ENCODE peak calls at places on chromosomes 12 and 14, in four cellular contexts. One of them, this sample, is unnamed.

GRCh38 chr14:75577724-75578098 is 709 bp upstream of the FLVCR2 start:
- DNase-seq in neural progenitor cell: peak; percentile 93
- DNase-seq in H7: peak; percentile 89
- DNase-seq in A549: peak; percentile 86
- DNase-seq in this sample: peak; percentile 88

GRCh38 chr12:12892670-12893290 is 1.4 kb downstream of the GPRC5A start:
- DNase-seq in neural progenitor cell: no peak
- DNase-seq in H7: no peak
- DNase-seq in A549: no peak
- DNase-seq in this sample: no peak

GRCh38 chr12:27031531-27031930 is 9.2 kb downstream of the MED21 start:
- DNase-seq in neural progenitor cell: no peak
- DNase-seq in H7: no peak
- DNase-seq in A549: no peak
- DNase-seq in this sample: no peak

GRCh38 chr12:121637231-121637914 is 11.0 kb downstream of the ORAI1 start:
- DNase-seq in neural progenitor cell: no peak
- DNase-seq in H7: peak; percentile 50
- DNase-seq in A549: no peak
- DNase-seq in this sample: no peak

GRCh38 chr14:25121342-25122129 is 71.6 kb upstream of the STXBP6 start:
- DNase-seq in neural progenitor cell: no peak
- DNase-seq in H7: no peak
- DNase-seq in A549: peak; percentile 53
- DNase-seq in this sample: no peak

GRCh38 chr12:113416091-113416754 is 6.0 kb upstream of the SDSL start:
- DNase-seq in neural progenitor cell: no peak
- DNase-seq in H7: no peak
- DNase-seq in A549: peak; percentile 40
- DNase-seq in this sample: no peak

GRCh38 chr12:11876301-11876700 is 194.4 kb upstream of the BCL2L14 start:
- DNase-seq in neural progenitor cell: no peak
- DNase-seq in H7: no peak
- DNase-seq in A549: no peak
- DNase-seq in this sample: no peak

GRCh38 chr12:65169311-65170244 is at the start of gene LEMD3:
- DNase-seq in neural progenitor cell: peak; percentile 78
- DNase-seq in H7: peak; percentile 94
- DNase-seq in A549: peak; percentile 94
- DNase-seq in this sample: peak; percentile 97

GRCh38 chr14:20376071-20376588 is 32.7 kb downstream of the PARP2 start:
- DNase-seq in neural progenitor cell: no peak
- DNase-seq in H7: peak; percentile 32
- DNase-seq in A549: no peak
- DNase-seq in this sample: no peak

GRCh38 chr12:115257791-115258190 is 573.8 kb upstream of the TBX3 start:
- DNase-seq in neural progenitor cell: no peak
- DNase-seq in H7: no peak
- DNase-seq in A549: no peak
- DNase-seq in this sample: no peak

GRCh38 chr14:52046376-52046917 is 22.4 kb downstream of the NID2 start:
- DNase-seq in neural progenitor cell: no peak
- DNase-seq in H7: no peak
- DNase-seq in A549: no peak
- DNase-seq in this sample: no peak

GRCh38 chr14:90726656-90727055 is 89.6 kb downstream of the TTC7B start:
- DNase-seq in neural progenitor cell: peak; percentile 64
- DNase-seq in H7: peak; percentile 33
- DNase-seq in A549: peak; percentile 44
- DNase-seq in this sample: peak; percentile 88

GRCh38 chr14:22448905-22449611 is 140.0 kb downstream of the DAD1 start:
- DNase-seq in neural progenitor cell: no peak
- DNase-seq in H7: no peak
- DNase-seq in A549: no peak
- DNase-seq in this sample: no peak

GRCh38 chr14:100246809-100247428 is 8.0 kb downstream of the YY1 start:
- DNase-seq in neural progenitor cell: peak; percentile 69
- DNase-seq in H7: peak; percentile 78
- DNase-seq in A549: peak; percentile 73
- DNase-seq in this sample: no peak

GRCh38 chr14:99395904-99396530 is 84.6 kb downstream of the SETD3 start:
- DNase-seq in neural progenitor cell: no peak
- DNase-seq in H7: no peak
- DNase-seq in A549: no peak
- DNase-seq in this sample: no peak

GRCh38 chr14:72615511-72616121 is 278.3 kb downstream of the DPF3 start:
- DNase-seq in neural progenitor cell: no peak
- DNase-seq in H7: no peak
- DNase-seq in A549: no peak
- DNase-seq in this sample: no peak

GRCh38 chr12:64064706-64065105 is 157.4 kb downstream of the KICS2 start:
- DNase-seq in neural progenitor cell: no peak
- DNase-seq in H7: no peak
- DNase-seq in A549: no peak
- DNase-seq in this sample: no peak

GRCh38 chr12:132400011-132400641 is 70.7 kb upstream of the GALNT9 start:
- DNase-seq in neural progenitor cell: no peak
- DNase-seq in H7: peak; percentile 87
- DNase-seq in A549: no peak
- DNase-seq in this sample: no peak

GRCh38 chr14:91063119-91063518 is 2.7 kb upstream of the RPS6KA5 start:
- DNase-seq in neural progenitor cell: no peak
- DNase-seq in H7: no peak
- DNase-seq in A549: peak; percentile 29
- DNase-seq in this sample: no peak

GRCh38 chr12:126362490-126362889 is 1297.3 kb downstream of the AACS start:
- DNase-seq in neural progenitor cell: no peak
- DNase-seq in H7: no peak
- DNase-seq in A549: no peak
- DNase-seq in this sample: no peak

GRCh38 chr12:96487214-96487613 is 2.2 kb upstream of the CFAP54 start:
- DNase-seq in neural progenitor cell: no peak
- DNase-seq in H7: no peak
- DNase-seq in A549: peak; percentile 63
- DNase-seq in this sample: no peak

GRCh38 chr12:71216725-71217579 is 59.2 kb upstream of the TSPAN8 start:
- DNase-seq in neural progenitor cell: peak; percentile 35
- DNase-seq in H7: no peak
- DNase-seq in A549: peak; percentile 45
- DNase-seq in this sample: peak; percentile 24

GRCh38 chr14:33404054-33404453 is 465.4 kb downstream of the NPAS3 start:
- DNase-seq in neural progenitor cell: no peak
- DNase-seq in H7: no peak
- DNase-seq in A549: no peak
- DNase-seq in this sample: no peak

GRCh38 chr12:24197517-24197916 is 248.0 kb upstream of the SOX5 start:
- DNase-seq in neural progenitor cell: peak; percentile 2
- DNase-seq in H7: no peak
- DNase-seq in A549: no peak
- DNase-seq in this sample: no peak

GRCh38 chr14:80618751-80619329 is 322.7 kb downstream of the CEP128 start:
- DNase-seq in neural progenitor cell: no peak
- DNase-seq in H7: no peak
- DNase-seq in A549: no peak
- DNase-seq in this sample: no peak

GRCh38 chr14:38663382-38663781 is 407.5 kb upstream of the CLEC14A start:
- DNase-seq in neural progenitor cell: no peak
- DNase-seq in H7: no peak
- DNase-seq in A549: no peak
- DNase-seq in this sample: no peak

GRCh38 chr12:114858388-114859146 is 174.6 kb upstream of the TBX3 start:
- DNase-seq in neural progenitor cell: no peak
- DNase-seq in H7: peak; percentile 68
- DNase-seq in A549: peak; percentile 51
- DNase-seq in this sample: no peak

GRCh38 chr14:102233081-102233480 is 71.9 kb downstream of the MOK start:
- DNase-seq in neural progenitor cell: no peak
- DNase-seq in H7: no peak
- DNase-seq in A549: no peak
- DNase-seq in this sample: no peak

GRCh38 chr12:5922500-5922899 is 22.6 kb downstream of the ANO2 start:
- DNase-seq in neural progenitor cell: no peak
- DNase-seq in H7: no peak
- DNase-seq in A549: no peak
- DNase-seq in this sample: no peak

GRCh38 chr14:85531594-85532391 is 1.8 kb downstream of the FLRT2 start:
- DNase-seq in neural progenitor cell: peak; percentile 67
- DNase-seq in H7: peak; percentile 63
- DNase-seq in A549: peak; percentile 79
- DNase-seq in this sample: peak; percentile 26

GRCh38 chr14:95741051-95741490 is 27.1 kb upstream of the TCL1A start:
- DNase-seq in neural progenitor cell: no peak
- DNase-seq in H7: no peak
- DNase-seq in A549: no peak
- DNase-seq in this sample: peak; percentile 71

GRCh38 chr12:22529281-22530060 is 14.9 kb downstream of the C2CD5 start:
- DNase-seq in neural progenitor cell: peak; percentile 33
- DNase-seq in H7: no peak
- DNase-seq in A549: peak; percentile 62
- DNase-seq in this sample: no peak

GRCh38 chr12:94510128-94510527 is 50.5 kb upstream of the CEP83 start:
- DNase-seq in neural progenitor cell: no peak
- DNase-seq in H7: no peak
- DNase-seq in A549: no peak
- DNase-seq in this sample: no peak

GRCh38 chr14:93716002-93716401 is 72.3 kb downstream of the PRIMA1 start:
- DNase-seq in neural progenitor cell: no peak
- DNase-seq in H7: peak; percentile 22
- DNase-seq in A549: no peak
- DNase-seq in this sample: no peak

GRCh38 chr12:61412209-61412608 is 848.0 kb upstream of the USP15 start:
- DNase-seq in neural progenitor cell: no peak
- DNase-seq in H7: peak; percentile 2
- DNase-seq in A549: no peak
- DNase-seq in this sample: no peak

GRCh38 chr12:92208613-92209121 is 63.0 kb upstream of the BTG1 start:
- DNase-seq in neural progenitor cell: peak; percentile 8
- DNase-seq in H7: no peak
- DNase-seq in A549: peak; percentile 70
- DNase-seq in this sample: no peak

GRCh38 chr14:20976291-20976690 is 13.5 kb upstream of the METTL17 start:
- DNase-seq in neural progenitor cell: no peak
- DNase-seq in H7: no peak
- DNase-seq in A549: no peak
- DNase-seq in this sample: no peak

DNA sequence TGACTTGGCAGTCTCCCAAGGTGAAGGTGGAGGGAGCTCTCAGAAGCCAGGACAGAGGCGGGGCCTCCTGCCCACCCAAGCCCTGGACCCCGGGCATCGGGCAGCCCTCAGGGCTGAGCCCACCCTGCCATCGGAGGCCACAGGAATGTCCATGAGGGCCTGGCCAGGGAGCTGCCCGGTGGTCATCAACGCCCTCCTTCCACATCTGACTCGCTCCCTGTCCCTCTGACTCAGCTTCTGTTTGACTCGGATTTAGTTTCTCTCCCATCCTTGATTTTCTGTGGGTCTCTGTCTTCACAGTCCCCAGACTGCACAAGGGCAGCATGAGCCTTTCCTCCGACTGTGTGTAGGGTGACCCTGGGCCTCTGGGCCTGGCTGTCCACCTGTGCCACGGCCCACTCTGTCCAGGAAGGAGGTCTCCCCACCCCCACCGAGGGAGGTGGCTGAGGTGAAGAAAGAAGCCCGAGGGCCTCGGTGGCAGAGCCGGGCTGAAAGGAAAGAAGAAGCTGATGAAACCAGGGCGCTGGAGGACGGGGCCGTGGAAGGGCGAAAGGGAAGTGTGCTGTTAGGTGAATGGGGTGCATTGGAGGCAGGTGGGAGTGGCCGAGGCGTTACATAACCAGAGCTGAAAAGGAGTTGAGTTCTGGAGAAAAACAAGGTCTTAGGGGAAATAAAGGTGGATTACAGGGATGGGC is 16.8 kb upstream of the TMEM106C start:
- DNase-seq in neural progenitor cell: no peak
- DNase-seq in H7: peak; percentile 63
- DNase-seq in A549: no peak
- DNase-seq in this sample: no peak
- H3K4me3 ChIP-seq in neural progenitor cell: no peak overlapping the region
- H3K4me3 ChIP-seq in H7: no peak overlapping the region
- H3K4me3 ChIP-seq in A549: no peak overlapping the region
- H3K4me3 ChIP-seq in this sample: no peak overlapping the region

DNA sequence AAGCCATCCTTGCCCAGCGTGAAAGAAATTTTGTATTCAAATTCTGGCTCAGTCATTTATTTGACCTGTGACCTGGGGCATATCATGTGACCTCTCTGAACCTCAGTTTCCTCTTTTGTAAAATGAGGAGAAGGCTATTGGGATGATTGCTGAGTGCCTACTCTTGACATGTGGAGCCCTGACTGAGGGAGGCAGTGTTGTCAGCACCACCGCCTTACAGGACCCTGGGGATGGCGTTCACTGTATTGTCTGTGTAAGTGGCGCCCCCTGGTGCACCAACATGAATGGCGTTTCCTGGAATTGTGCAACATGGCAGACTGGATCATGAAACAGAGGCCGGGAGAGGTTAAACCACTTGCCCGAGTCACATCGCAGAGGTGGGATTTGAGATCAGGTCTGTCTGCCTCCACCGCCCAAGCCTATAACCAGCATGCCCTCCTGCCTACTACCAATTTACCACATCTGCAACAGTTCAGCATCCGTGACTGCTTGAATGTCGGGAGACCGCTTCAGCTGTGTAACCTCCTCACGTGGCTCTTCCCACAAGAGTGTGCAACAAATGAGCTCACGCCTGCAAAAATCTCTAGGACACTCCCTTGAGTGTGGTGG is 20.1 kb upstream of the CCDC63 start:
- DNase-seq in neural progenitor cell: peak; percentile 92
- DNase-seq in H7: peak; percentile 82
- DNase-seq in A549: peak; percentile 94
- DNase-seq in this sample: peak; percentile 50
- H3K4me3 ChIP-seq in neural progenitor cell: no peak overlapping the region
- H3K4me3 ChIP-seq in H7: no peak overlapping the region
- H3K4me3 ChIP-seq in A549: no peak overlapping the region
- H3K4me3 ChIP-seq in this sample: no peak overlapping the region

DNA sequence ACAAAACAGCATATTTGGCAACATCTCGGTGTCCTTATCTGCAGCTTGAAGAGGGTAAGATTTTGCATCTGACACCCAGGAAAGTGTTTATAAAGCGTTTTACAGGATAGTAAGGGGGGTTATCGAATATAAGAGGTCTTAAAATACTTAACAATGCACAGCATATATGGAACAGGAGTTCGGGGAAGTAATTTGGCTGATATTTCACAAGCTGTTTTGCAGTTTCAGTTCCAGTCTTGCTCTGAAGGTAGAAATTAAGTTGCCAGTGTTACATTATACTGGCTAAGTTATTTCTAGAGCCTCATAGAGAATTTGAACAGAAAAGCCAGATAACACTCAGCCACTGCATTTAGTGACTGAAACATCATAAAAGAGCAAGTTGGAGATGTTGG is 941 bp upstream of the MAP4K5 start:
- DNase-seq in neural progenitor cell: no peak
- DNase-seq in H7: no peak
- DNase-seq in A549: no peak
- DNase-seq in this sample: no peak
- H3K4me3 ChIP-seq in neural progenitor cell: peak overlapping the region; percentile 91
- H3K4me3 ChIP-seq in H7: peak overlapping the region; percentile 82
- H3K4me3 ChIP-seq in A549: no peak overlapping the region
- H3K4me3 ChIP-seq in this sample: peak overlapping the region; percentile 93

GRCh38 chr12:124804011-124804621 is 59.5 kb downstream of the SCARB1 start:
- DNase-seq in neural progenitor cell: peak; percentile 27
- DNase-seq in H7: peak; percentile 87
- DNase-seq in A549: peak; percentile 80
- DNase-seq in this sample: peak; percentile 84
- H3K4me3 ChIP-seq in neural progenitor cell: no peak overlapping the region
- H3K4me3 ChIP-seq in H7: no peak overlapping the region
- H3K4me3 ChIP-seq in A549: no peak overlapping the region
- H3K4me3 ChIP-seq in this sample: no peak overlapping the region

This sample was measured in prostate gland.